ENCODE peak calls at places on chromosomes 12 and 14, in nine cellular contexts. M is body of pancreas; W is AG08395; E is stimulated activated CD4-positive, alpha-beta T cell treated with anti-CD3 and anti-CD28 coated beads, Interleukin-12 subunit alpha, Interleukin-12 subunit beta, amount 100 ng/mL, for 48 hours; F is T-cell; B is activated CD4-positive, alpha-beta T cell treated with anti-CD3 and anti-CD28 coated beads, Interleukin-2, amount 10 ng/mL, durations not matched to agents 7 days and 5 days; D is GM04504; J is cardiac muscle cell; S is H7. A is an unnamed sample.

GRCh38 chr14:31336646-31337045 is 83.7 kb downstream of the HEATR5A start:
- DNase-seq in B (no peak), F (no peak), J (no peak), M (no peak), D (no peak), S (no peak), E (no peak), W (no peak), A (no peak)

GRCh38 chr12:6036509-6036908 is 88.0 kb downstream of the VWF start:
- DNase-seq in S (no peak), W (no peak), J (no peak), E (no peak), M (no peak), D (no peak), B (no peak), F (no peak), A (no peak)

GRCh38 chr12:129413295-129413694 is 490.5 kb downstream of the TMEM132D start:
- DNase-seq in M (no peak), S (no peak), W (no peak), E (no peak), D (no peak), J (no peak), B (no peak), F (no peak), A (no peak)

GRCh38 chr12:104751024-104751570 is 207.0 kb downstream of the SLC41A2 start:
- DNase-seq in W (no peak), B (no peak), M (no peak), S (peak; percentile 39), J (no peak), D (no peak), E (no peak), F (no peak), A (no peak)

GRCh38 chr12:10354502-10354901 is 35.3 kb downstream of the KLRK1 start:
- DNase-seq in D (no peak), J (no peak), W (no peak), E (no peak), B (no peak), F (no peak), S (no peak), M (no peak), A (no peak)

GRCh38 chr14:100610511-100611217 is 23.4 kb upstream of the BEGAIN start:
- DNase-seq in M (no peak), W (no peak), B (no peak), J (no peak), F (no peak), E (no peak), S (peak; percentile 57), D (no peak), A (no peak)

GRCh38 chr14:72633551-72633950 is 260.4 kb downstream of the DPF3 start:
- DNase-seq in D (no peak), S (no peak), E (no peak), J (no peak), M (no peak), B (no peak), W (peak; percentile 54), F (no peak), A (no peak)

GRCh38 chr14:68926236-68926635 is 52.9 kb downstream of the ACTN1 start:
- DNase-seq in W (no peak), M (no peak), S (peak; percentile 66), E (no peak), D (no peak), B (peak; percentile 18), F (no peak), J (no peak), A (no peak)

GRCh38 chr12:52029686-52030085 is 21.6 kb upstream of the NR4A1 start:
- DNase-seq in J (peak; percentile 91), S (peak; percentile 92), E (no peak), W (no peak), F (no peak), M (peak; percentile 58), D (no peak), B (no peak), A (peak; percentile 94)

GRCh38 chr14:63147018-63147417 is 57.2 kb upstream of the RHOJ start:
- DNase-seq in J (no peak), F (no peak), E (no peak), S (no peak), M (no peak), W (no peak), B (no peak), D (no peak), A (no peak)

GRCh38 chr12:100951756-100952155 is 157.2 kb downstream of the ANO4 start:
- DNase-seq in D (no peak), M (no peak), W (no peak), F (no peak), J (no peak), B (no peak), S (no peak), E (no peak), A (no peak)